ENCODE peak calls at places on chromosomes 3 and 15, in nine cellular contexts. L is HFFc6, B is adrenal gland, J is progenitor cell of endocrine pancreas, E is GM06990, R is heart left ventricle, T is cardiac fibroblast, V is psoas muscle, I is ovary. C is an unnamed sample.

GRCh38 chr15:66720206-66721010 is 18.4 kb downstream of the SMAD6 start:
- DNase-seq in R (no peak), J (no peak), I (no peak), T (peak; percentile 83), L (peak; percentile 77), V (no peak), E (no peak), B (peak; percentile 33), C (no peak)

GRCh38 chr15:94230886-94231727 is at the start of gene MCTP2:
- DNase-seq in I (peak; percentile 26), E (peak; percentile 81), T (peak; percentile 65), L (peak; percentile 69), V (peak; percentile 85), R (peak; percentile 76), J (peak; percentile 69), B (peak; percentile 80), C (peak; percentile 60)

GRCh38 chr3:160935413-160936095 is 169.6 kb downstream of the B3GALNT1 start:
- DNase-seq in R (no peak), L (no peak), V (no peak), J (no peak), E (no peak), B (peak; percentile 58), I (no peak), T (no peak), C (no peak)

GRCh38 chr3:126019683-126020082 is 50.7 kb downstream of the ROPN1B start:
- DNase-seq in J (no peak), V (no peak), E (no peak), L (no peak), T (no peak), I (no peak), R (no peak), B (no peak), C (no peak)

GRCh38 chr15:56672721-56673120 is 60.6 kb downstream of the ZNF280D start:
- DNase-seq in R (no peak), L (peak; percentile 48), I (no peak), J (no peak), B (no peak), T (peak; percentile 64), V (no peak), E (no peak), C (no peak)

GRCh38 chr3:100537646-100538338 is 45.4 kb downstream of the TMEM45A start:
- DNase-seq in J (no peak), V (no peak), R (no peak), L (no peak), T (no peak), B (no peak), I (no peak), E (no peak), C (no peak)

GRCh38 chr3:24498391-24498790 is 3.7 kb upstream of the THRB start:
- DNase-seq in L (no peak), V (no peak), R (no peak), T (no peak), E (no peak), B (no peak), J (no peak), I (no peak), C (no peak)

GRCh38 chr15:58469432-58470353 is 37.9 kb downstream of the LIPC start:
- DNase-seq in B (peak; percentile 57), V (no peak), E (no peak), T (peak; percentile 96), L (peak; percentile 93), I (no peak), J (no peak), R (peak; percentile 41), C (no peak)

GRCh38 chr3:25426408-25426807 is 1.7 kb upstream of the RARB start:
- DNase-seq in L (no peak), J (no peak), I (no peak), T (no peak), V (no peak), B (no peak), E (no peak), R (peak; percentile 60), C (no peak)

GRCh38 chr15:77179541-77179998 is 108.7 kb upstream of the TSPAN3 start:
- DNase-seq in L (no peak), T (no peak), B (no peak), J (no peak), V (no peak), I (no peak), R (no peak), E (peak; percentile 32), C (no peak)

GRCh38 chr15:95565201-95565600 is 765.3 kb upstream of the NR2F2 start:
- DNase-seq in B (no peak), R (no peak), T (no peak), E (no peak), I (no peak), J (no peak), V (no peak), L (no peak), C (no peak)

GRCh38 chr3:168288511-168289268 is 193.0 kb upstream of the GOLIM4 start:
- DNase-seq in T (no peak), I (no peak), J (no peak), E (no peak), B (no peak), L (no peak), V (no peak), R (no peak), C (no peak)

DNA sequence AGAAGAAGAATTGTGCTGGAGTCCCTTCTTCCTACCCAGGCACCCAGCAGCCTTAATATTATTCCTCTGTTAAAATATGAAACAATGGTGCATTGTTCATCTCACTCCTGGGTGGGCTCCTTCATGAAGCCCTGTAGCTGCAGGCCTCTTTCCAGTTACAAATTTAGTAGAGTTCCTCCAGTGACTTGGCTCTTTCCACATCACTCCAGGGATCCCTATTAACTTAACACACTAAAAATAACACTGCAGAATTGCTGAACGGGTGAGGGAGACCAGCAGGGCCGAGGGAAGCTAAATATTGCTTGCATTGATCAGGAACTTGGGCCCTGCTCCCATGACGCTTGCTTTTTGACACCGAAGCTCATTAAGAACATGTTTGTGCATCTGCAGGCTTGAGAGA is 142.3 kb downstream of the PDCD6IP start:
- DNase-seq in L (no peak), R (no peak), T (no peak), V (no peak), E (no peak), I (no peak), B (no peak), J (no peak), C (no peak)
- TF ChIP-seq CTCF in L (no peak), R (no peak), T (no peak), V (no peak), E (no peak), I (no peak), B (no peak), J (no peak), C (no peak)

GRCh38 chr3:31980530-31981205 is 394 bp downstream of the OSBPL10 start:
- DNase-seq in V (peak; percentile 67), T (peak; percentile 57), J (peak; percentile 64), R (peak; percentile 52), E (peak; percentile 70), L (peak; percentile 16), I (peak; percentile 64), B (peak; percentile 62), C (peak; percentile 35)
- TF ChIP-seq CTCF in V (no peak), T (no peak), J (no peak), R (no peak), E (no peak), L (no peak), I (no peak), B (no peak), C (no peak)

GRCh38 chr15:89139613-89140499 is 51.6 kb downstream of the ABHD2 start:
- DNase-seq in R (peak; percentile 65), J (no peak), E (no peak), B (no peak), L (no peak), I (no peak), V (peak; percentile 70), T (no peak), C (no peak)
- TF ChIP-seq CTCF in R (no peak), J (no peak), E (peak; percentile 1), B (no peak), L (peak; percentile 33), I (no peak), V (peak; percentile 12), T (peak; percentile 11), C (no peak)

DNA sequence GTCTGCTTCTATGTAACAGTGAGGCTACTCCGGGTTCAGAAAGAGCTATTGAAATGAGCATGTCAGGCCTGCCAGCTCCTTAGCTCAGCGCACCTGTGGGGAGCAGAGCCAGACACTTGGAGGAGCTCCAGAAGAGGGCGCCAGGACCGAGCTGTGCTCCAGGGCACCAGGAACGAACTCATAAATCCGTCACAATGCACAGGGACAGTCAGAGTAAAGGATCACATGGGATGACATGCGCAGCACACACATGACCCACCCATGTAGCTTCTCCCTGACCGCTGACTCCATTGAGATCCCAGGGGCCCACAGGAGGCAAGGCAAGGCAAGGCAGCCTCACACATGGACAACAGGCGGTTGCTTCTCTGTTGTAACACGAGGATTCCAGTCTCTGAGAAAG is 26.0 kb upstream of the GNB5 start:
- DNase-seq in I (no peak), J (no peak), B (no peak), R (no peak), T (no peak), E (peak; percentile 44), V (peak; percentile 60), L (no peak), C (no peak)
- TF ChIP-seq CTCF in I (no peak), J (peak; percentile 36), B (no peak), R (no peak), T (peak; percentile 3), E (peak; percentile 81), V (no peak), L (peak; percentile 20), C (no peak)

GRCh38 chr15:72146221-72146620 is 28.0 kb downstream of the SENP8 start:
- DNase-seq in L (no peak), R (no peak), E (no peak), V (no peak), J (no peak), I (no peak), B (no peak), T (no peak), C (no peak)
- TF ChIP-seq CTCF in L (no peak), R (no peak), E (no peak), V (no peak), J (no peak), I (no peak), B (no peak), T (no peak), C (no peak)

GRCh38 chr3:55013145-55013544 is 85.3 kb upstream of the LRTM1 start:
- DNase-seq in B (no peak), T (peak; percentile 52), I (no peak), V (no peak), J (no peak), L (peak; percentile 33), R (no peak), E (no peak), C (no peak)
- TF ChIP-seq CTCF in B (no peak), T (no peak), I (no peak), V (no peak), J (no peak), L (peak; percentile 69), R (no peak), E (no peak), C (no peak)